ENCODE peak calls at places on chromosomes 11 and 22, in eight cellular contexts. One of them, this sample, is unnamed.

GRCh38 chr11:57901278-57901677 is 122.4 kb upstream of the OR9Q1 start:
- DNase-seq in epithelial cell of prostate: no peak
- DNase-seq in iPS DF 19.7: no peak
- DNase-seq in T follicular helper cell: no peak
- DNase-seq in iris pigment epithelial cell: no peak
- DNase-seq in Daoy: no peak
- DNase-seq in NCI-H1105: no peak
- DNase-seq in GM04504: no peak
- DNase-seq in this sample: no peak

GRCh38 chr22:19705181-19705934 is 8.9 kb upstream of the SEPTIN5 start:
- DNase-seq in epithelial cell of prostate: no peak
- DNase-seq in iPS DF 19.7: peak; percentile 95
- DNase-seq in T follicular helper cell: no peak
- DNase-seq in iris pigment epithelial cell: no peak
- DNase-seq in Daoy: no peak
- DNase-seq in NCI-H1105: no peak
- DNase-seq in GM04504: no peak
- DNase-seq in this sample: no peak

GRCh38 chr11:128686745-128687177 is 7.1 kb upstream of the FLI1 start:
- DNase-seq in epithelial cell of prostate: no peak
- DNase-seq in iPS DF 19.7: no peak
- DNase-seq in T follicular helper cell: peak; percentile 42
- DNase-seq in iris pigment epithelial cell: peak; percentile 58
- DNase-seq in Daoy: peak; percentile 50
- DNase-seq in NCI-H1105: no peak
- DNase-seq in GM04504: no peak
- DNase-seq in this sample: peak; percentile 64

GRCh38 chr11:113817162-113817561 is 37.6 kb downstream of the CLDN25 start:
- DNase-seq in epithelial cell of prostate: no peak
- DNase-seq in iPS DF 19.7: no peak
- DNase-seq in T follicular helper cell: no peak
- DNase-seq in iris pigment epithelial cell: peak; percentile 51
- DNase-seq in Daoy: no peak
- DNase-seq in NCI-H1105: no peak
- DNase-seq in GM04504: no peak
- DNase-seq in this sample: no peak

GRCh38 chr22:22920910-22921550 is 33.4 kb downstream of the IGLL5 start:
- DNase-seq in epithelial cell of prostate: no peak
- DNase-seq in iPS DF 19.7: no peak
- DNase-seq in T follicular helper cell: no peak
- DNase-seq in iris pigment epithelial cell: no peak
- DNase-seq in Daoy: no peak
- DNase-seq in NCI-H1105: no peak
- DNase-seq in GM04504: no peak
- DNase-seq in this sample: no peak

GRCh38 chr11:57888385-57888784 is 126.8 kb downstream of the CTNND1 start:
- DNase-seq in epithelial cell of prostate: no peak
- DNase-seq in iPS DF 19.7: no peak
- DNase-seq in T follicular helper cell: no peak
- DNase-seq in iris pigment epithelial cell: no peak
- DNase-seq in Daoy: no peak
- DNase-seq in NCI-H1105: no peak
- DNase-seq in GM04504: no peak
- DNase-seq in this sample: no peak

GRCh38 chr11:76642341-76642740 is 28.2 kb downstream of the LRRC32 start:
- DNase-seq in epithelial cell of prostate: no peak
- DNase-seq in iPS DF 19.7: no peak
- DNase-seq in T follicular helper cell: no peak
- DNase-seq in iris pigment epithelial cell: no peak
- DNase-seq in Daoy: no peak
- DNase-seq in NCI-H1105: no peak
- DNase-seq in GM04504: no peak
- DNase-seq in this sample: no peak

GRCh38 chr11:3148255-3148989 is 16.7 kb downstream of the OSBPL5 start:
- DNase-seq in epithelial cell of prostate: no peak
- DNase-seq in iPS DF 19.7: no peak
- DNase-seq in T follicular helper cell: no peak
- DNase-seq in iris pigment epithelial cell: no peak
- DNase-seq in Daoy: no peak
- DNase-seq in NCI-H1105: no peak
- DNase-seq in GM04504: no peak
- DNase-seq in this sample: no peak

GRCh38 chr11:80436547-80436946 is 995.7 kb upstream of the TENM4 start:
- DNase-seq in epithelial cell of prostate: no peak
- DNase-seq in iPS DF 19.7: no peak
- DNase-seq in T follicular helper cell: no peak
- DNase-seq in iris pigment epithelial cell: no peak
- DNase-seq in Daoy: no peak
- DNase-seq in NCI-H1105: no peak
- DNase-seq in GM04504: no peak
- DNase-seq in this sample: no peak

GRCh38 chr11:14499178-14499559 is 442 bp downstream of the COPB1 start:
- DNase-seq in epithelial cell of prostate: no peak
- DNase-seq in iPS DF 19.7: no peak
- DNase-seq in T follicular helper cell: no peak
- DNase-seq in iris pigment epithelial cell: peak; percentile 14
- DNase-seq in Daoy: peak; percentile 15
- DNase-seq in NCI-H1105: no peak
- DNase-seq in GM04504: no peak
- DNase-seq in this sample: peak; percentile 15

GRCh38 chr11:107799245-107799859 is 59.2 kb downstream of the SLC35F2 start:
- DNase-seq in epithelial cell of prostate: no peak
- DNase-seq in iPS DF 19.7: peak; percentile 5
- DNase-seq in T follicular helper cell: peak; percentile 41
- DNase-seq in iris pigment epithelial cell: peak; percentile 65
- DNase-seq in Daoy: peak; percentile 55
- DNase-seq in NCI-H1105: peak; percentile 43
- DNase-seq in GM04504: peak; percentile 51
- DNase-seq in this sample: peak; percentile 49

GRCh38 chr11:2207773-2208621 is 36.4 kb upstream of the TH start:
- DNase-seq in epithelial cell of prostate: no peak
- DNase-seq in iPS DF 19.7: no peak
- DNase-seq in T follicular helper cell: no peak
- DNase-seq in iris pigment epithelial cell: no peak
- DNase-seq in Daoy: no peak
- DNase-seq in NCI-H1105: no peak
- DNase-seq in GM04504: no peak
- DNase-seq in this sample: no peak

GRCh38 chr11:30150425-30150824 is 80.4 kb upstream of the FSHB start:
- DNase-seq in epithelial cell of prostate: no peak
- DNase-seq in iPS DF 19.7: no peak
- DNase-seq in T follicular helper cell: no peak
- DNase-seq in iris pigment epithelial cell: no peak
- DNase-seq in Daoy: no peak
- DNase-seq in NCI-H1105: no peak
- DNase-seq in GM04504: no peak
- DNase-seq in this sample: no peak

GRCh38 chr11:2769409-2769778 is 69.6 kb upstream of the KCNQ1OT1 start:
- DNase-seq in epithelial cell of prostate: no peak
- DNase-seq in iPS DF 19.7: no peak
- DNase-seq in T follicular helper cell: no peak
- DNase-seq in iris pigment epithelial cell: no peak
- DNase-seq in Daoy: no peak
- DNase-seq in NCI-H1105: no peak
- DNase-seq in GM04504: no peak
- DNase-seq in this sample: no peak

GRCh38 chr22:36335621-36336020 is 52.1 kb downstream of the MYH9 start:
- DNase-seq in epithelial cell of prostate: no peak
- DNase-seq in iPS DF 19.7: no peak
- DNase-seq in T follicular helper cell: no peak
- DNase-seq in iris pigment epithelial cell: no peak
- DNase-seq in Daoy: no peak
- DNase-seq in NCI-H1105: no peak
- DNase-seq in GM04504: no peak
- DNase-seq in this sample: no peak

GRCh38 chr22:35452351-35452781 is 52.4 kb downstream of the MCM5 start:
- DNase-seq in epithelial cell of prostate: peak; percentile 18
- DNase-seq in iPS DF 19.7: no peak
- DNase-seq in T follicular helper cell: no peak
- DNase-seq in iris pigment epithelial cell: no peak
- DNase-seq in Daoy: no peak
- DNase-seq in NCI-H1105: no peak
- DNase-seq in GM04504: no peak
- DNase-seq in this sample: no peak

GRCh38 chr22:48785792-48786678 is 1041.6 kb downstream of the BRD1 start:
- DNase-seq in epithelial cell of prostate: no peak
- DNase-seq in iPS DF 19.7: no peak
- DNase-seq in T follicular helper cell: no peak
- DNase-seq in iris pigment epithelial cell: no peak
- DNase-seq in Daoy: no peak
- DNase-seq in NCI-H1105: no peak
- DNase-seq in GM04504: no peak
- DNase-seq in this sample: no peak

GRCh38 chr11:63845305-63845704 is 6.4 kb downstream of the MARK2 start:
- DNase-seq in epithelial cell of prostate: peak; percentile 61
- DNase-seq in iPS DF 19.7: no peak
- DNase-seq in T follicular helper cell: no peak
- DNase-seq in iris pigment epithelial cell: peak; percentile 88
- DNase-seq in Daoy: no peak
- DNase-seq in NCI-H1105: no peak
- DNase-seq in GM04504: no peak
- DNase-seq in this sample: no peak

GRCh38 chr22:28630185-28630580 is 49.5 kb downstream of the TTC28 start:
- DNase-seq in epithelial cell of prostate: no peak
- DNase-seq in iPS DF 19.7: no peak
- DNase-seq in T follicular helper cell: no peak
- DNase-seq in iris pigment epithelial cell: no peak
- DNase-seq in Daoy: no peak
- DNase-seq in NCI-H1105: no peak
- DNase-seq in GM04504: no peak
- DNase-seq in this sample: no peak

GRCh38 chr22:43412808-43413785 is 1.3 kb downstream of the MPPED1 start:
- DNase-seq in epithelial cell of prostate: no peak
- DNase-seq in iPS DF 19.7: no peak
- DNase-seq in T follicular helper cell: no peak
- DNase-seq in iris pigment epithelial cell: no peak
- DNase-seq in Daoy: no peak
- DNase-seq in NCI-H1105: peak; percentile 81
- DNase-seq in GM04504: no peak
- DNase-seq in this sample: no peak

GRCh38 chr11:102833731-102834130 is 9.7 kb downstream of the MMP3 start:
- DNase-seq in epithelial cell of prostate: no peak
- DNase-seq in iPS DF 19.7: no peak
- DNase-seq in T follicular helper cell: no peak
- DNase-seq in iris pigment epithelial cell: peak; percentile 42
- DNase-seq in Daoy: no peak
- DNase-seq in NCI-H1105: no peak
- DNase-seq in GM04504: no peak
- DNase-seq in this sample: no peak

GRCh38 chr11:40183073-40184064 is 1276.1 kb downstream of the LRRC4C start:
- DNase-seq in epithelial cell of prostate: no peak
- DNase-seq in iPS DF 19.7: no peak
- DNase-seq in T follicular helper cell: no peak
- DNase-seq in iris pigment epithelial cell: no peak
- DNase-seq in Daoy: no peak
- DNase-seq in NCI-H1105: no peak
- DNase-seq in GM04504: no peak
- DNase-seq in this sample: no peak

GRCh38 chr22:20523118-20523983 is 15.9 kb downstream of the MED15 start:
- DNase-seq in epithelial cell of prostate: no peak
- DNase-seq in iPS DF 19.7: no peak
- DNase-seq in T follicular helper cell: no peak
- DNase-seq in iris pigment epithelial cell: peak; percentile 54
- DNase-seq in Daoy: peak; percentile 40
- DNase-seq in NCI-H1105: no peak
- DNase-seq in GM04504: peak; percentile 78
- DNase-seq in this sample: no peak

This sample was measured in CD4-positive, alpha-beta T cell.